ENCODE peak calls at places on chromosomes 11 and 22, in ten cellular contexts. One of them, this sample, is unnamed.

GRCh38 chr22:24088796-24089195 is 77.7 kb downstream of the CABIN1 start:
- DNase-seq in SJSA1: no peak
- DNase-seq in NCI-H1092: no peak
- DNase-seq in occipital lobe: no peak
- DNase-seq in ovary: no peak
- DNase-seq in retinal pigment epithelial cell: no peak
- DNase-seq in lung: no peak
- DNase-seq in GM18507: no peak
- DNase-seq in kidney glomerular epithelial cell: no peak
- DNase-seq in anterior cingulate cortex: no peak
- DNase-seq in this sample: peak

GRCh38 chr11:119121008-119121810 is at the start of gene HINFP:
- DNase-seq in SJSA1: peak
- DNase-seq in NCI-H1092: peak
- DNase-seq in occipital lobe: peak
- DNase-seq in ovary: peak
- DNase-seq in retinal pigment epithelial cell: peak
- DNase-seq in lung: peak
- DNase-seq in GM18507: peak
- DNase-seq in kidney glomerular epithelial cell: peak
- DNase-seq in anterior cingulate cortex: peak
- DNase-seq in this sample: peak

GRCh38 chr11:35038211-35038930 is 100.6 kb upstream of the CD44 start:
- DNase-seq in SJSA1: no peak
- DNase-seq in NCI-H1092: no peak
- DNase-seq in occipital lobe: no peak
- DNase-seq in ovary: no peak
- DNase-seq in retinal pigment epithelial cell: no peak
- DNase-seq in lung: no peak
- DNase-seq in GM18507: no peak
- DNase-seq in kidney glomerular epithelial cell: no peak
- DNase-seq in anterior cingulate cortex: no peak
- DNase-seq in this sample: peak

GRCh38 chr11:119513806-119514170 is 90.8 kb upstream of the THY1 start:
- DNase-seq in SJSA1: no peak
- DNase-seq in NCI-H1092: no peak
- DNase-seq in occipital lobe: no peak
- DNase-seq in ovary: no peak
- DNase-seq in retinal pigment epithelial cell: no peak
- DNase-seq in lung: no peak
- DNase-seq in GM18507: no peak
- DNase-seq in kidney glomerular epithelial cell: no peak
- DNase-seq in anterior cingulate cortex: no peak
- DNase-seq in this sample: no peak

GRCh38 chr11:103125462-103125861 is 16.2 kb downstream of the DYNC2H1 start:
- DNase-seq in SJSA1: no peak
- DNase-seq in NCI-H1092: no peak
- DNase-seq in occipital lobe: no peak
- DNase-seq in ovary: no peak
- DNase-seq in retinal pigment epithelial cell: no peak
- DNase-seq in lung: no peak
- DNase-seq in GM18507: no peak
- DNase-seq in kidney glomerular epithelial cell: no peak
- DNase-seq in anterior cingulate cortex: no peak
- DNase-seq in this sample: no peak

GRCh38 chr11:1936781-1937615 is 10.1 kb upstream of the MRPL23 start:
- DNase-seq in SJSA1: no peak
- DNase-seq in NCI-H1092: no peak
- DNase-seq in occipital lobe: no peak
- DNase-seq in ovary: peak
- DNase-seq in retinal pigment epithelial cell: no peak
- DNase-seq in lung: no peak
- DNase-seq in GM18507: no peak
- DNase-seq in kidney glomerular epithelial cell: no peak
- DNase-seq in anterior cingulate cortex: no peak
- DNase-seq in this sample: no peak

GRCh38 chr11:7657306-7658025 is 15.8 kb downstream of the CYB5R2 start:
- DNase-seq in SJSA1: peak
- DNase-seq in NCI-H1092: peak
- DNase-seq in occipital lobe: peak
- DNase-seq in ovary: peak
- DNase-seq in retinal pigment epithelial cell: peak
- DNase-seq in lung: peak
- DNase-seq in GM18507: no peak
- DNase-seq in kidney glomerular epithelial cell: peak
- DNase-seq in anterior cingulate cortex: no peak
- DNase-seq in this sample: peak

GRCh38 chr11:13328276-13328675 is 50.7 kb downstream of the BMAL1 start:
- DNase-seq in SJSA1: no peak
- DNase-seq in NCI-H1092: peak
- DNase-seq in occipital lobe: no peak
- DNase-seq in ovary: no peak
- DNase-seq in retinal pigment epithelial cell: no peak
- DNase-seq in lung: no peak
- DNase-seq in GM18507: no peak
- DNase-seq in kidney glomerular epithelial cell: peak
- DNase-seq in anterior cingulate cortex: no peak
- DNase-seq in this sample: no peak

GRCh38 chr11:65826972-65827773 is 6.6 kb upstream of the SNX32 start:
- DNase-seq in SJSA1: no peak
- DNase-seq in NCI-H1092: no peak
- DNase-seq in occipital lobe: no peak
- DNase-seq in ovary: no peak
- DNase-seq in retinal pigment epithelial cell: no peak
- DNase-seq in lung: no peak
- DNase-seq in GM18507: no peak
- DNase-seq in kidney glomerular epithelial cell: no peak
- DNase-seq in anterior cingulate cortex: no peak
- DNase-seq in this sample: no peak

This sample was measured in EL.